ENCODE peak calls at places on chromosomes 6 and 20, in five cellular contexts. J is HepG2, H is GM23248, M is GM23338, O is tibial artery. S is an unnamed sample.

GRCh38 chr20:17897566-17898307 is 70.9 kb downstream of the SNX5 start:
- DNase-seq in J (no peak), H (peak; percentile 13), M (no peak), O (no peak), S (no peak)

GRCh38 chr20:1320016-1320415 is 8.9 kb downstream of the SDCBP2 start:
- DNase-seq in J (no peak), H (no peak), M (no peak), O (no peak), S (no peak)

GRCh38 chr20:49270736-49271135 is 7.1 kb downstream of the ZNFX1 start:
- DNase-seq in J (no peak), H (no peak), M (no peak), O (no peak), S (no peak)

GRCh38 chr6:36120539-36120938 is 9.8 kb upstream of the MAPK13 start:
- DNase-seq in J (no peak), H (no peak), M (no peak), O (no peak), S (no peak)

GRCh38 chr20:41887500-41887899 is 269.3 kb upstream of the CHD6 start:
- DNase-seq in J (no peak), H (no peak), M (no peak), O (no peak), S (no peak)

GRCh38 chr6:51139841-51140462 is 321.3 kb downstream of the TFAP2B start:
- DNase-seq in J (no peak), H (no peak), M (no peak), O (no peak), S (no peak)

GRCh38 chr6:128414943-128415342 is 105.5 kb downstream of the PTPRK start:
- DNase-seq in J (peak; percentile 32), H (no peak), M (no peak), O (no peak), S (no peak)

GRCh38 chr6:1771324-1771723 is 161.6 kb downstream of the FOXC1 start:
- DNase-seq in J (no peak), H (peak; percentile 68), M (no peak), O (no peak), S (no peak)

GRCh38 chr6:47729019-47729418 is 30.6 kb downstream of the ADGRF4 start:
- DNase-seq in J (no peak), H (peak; percentile 12), M (no peak), O (no peak), S (no peak)

GRCh38 chr6:43262000-43262779 is 18.9 kb downstream of the TTBK1 start:
- DNase-seq in J (peak; percentile 61), H (peak; percentile 25), M (no peak), O (no peak), S (no peak)

GRCh38 chr6:75856902-75857301 is 107.9 kb downstream of the MYO6 start:
- DNase-seq in J (no peak), H (no peak), M (no peak), O (no peak), S (no peak)

GRCh38 chr20:257419-257818 is at the start of gene DEFB132:
- DNase-seq in J (no peak), H (no peak), M (no peak), O (no peak), S (no peak)

GRCh38 chr20:39874049-39874893 is 814.8 kb downstream of the MAFB start:
- DNase-seq in J (peak; percentile 55), H (peak; percentile 90), M (peak; percentile 96), O (peak; percentile 73), S (peak; percentile 58)

GRCh38 chr20:54476336-54476928 is 1.0 kb downstream of the DOK5 start:
- DNase-seq in J (no peak), H (peak; percentile 16), M (peak; percentile 30), O (no peak), S (no peak)

GRCh38 chr6:125747589-125748533 is 1.6 kb upstream of the HEY2 start:
- DNase-seq in J (no peak), H (peak; percentile 52), M (peak; percentile 78), O (peak; percentile 80), S (peak; percentile 51)

GRCh38 chr6:83430606-83431544 is at the start of gene ME1:
- DNase-seq in J (no peak), H (peak; percentile 84), M (peak; percentile 79), O (peak; percentile 88), S (peak; percentile 79)

GRCh38 chr6:129345890-129346289 is 364.1 kb downstream of the ARHGAP18 start:
- DNase-seq in J (no peak), H (peak; percentile 76), M (no peak), O (no peak), S (no peak)

GRCh38 chr6:143594647-143595046 is 83.1 kb upstream of the PHACTR2 start:
- DNase-seq in J (no peak), H (no peak), M (no peak), O (no peak), S (no peak)

GRCh38 chr6:134740473-134741192 is 209.3 kb downstream of the ALDH8A1 start:
- DNase-seq in J (no peak), H (peak; percentile 18), M (no peak), O (no peak), S (no peak)

GRCh38 chr20:62060631-62061541 is 4.8 kb downstream of the TAF4 start:
- DNase-seq in J (no peak), H (no peak), M (no peak), O (no peak), S (no peak)

GRCh38 chr6:50821431-50822077 is 2.9 kb downstream of the TFAP2B start:
- DNase-seq in J (no peak), H (no peak), M (no peak), O (no peak), S (no peak)

GRCh38 chr6:40359808-40360207 is 227.4 kb downstream of the LRFN2 start:
- DNase-seq in J (no peak), H (no peak), M (peak; percentile 96), O (no peak), S (no peak)

GRCh38 chr6:123226398-123226797 is 230.4 kb downstream of the CLVS2 start:
- DNase-seq in J (no peak), H (no peak), M (no peak), O (no peak), S (no peak)

GRCh38 chr6:137307163-137307851 is 88.1 kb upstream of the IFNGR1 start:
- DNase-seq in J (no peak), H (no peak), M (no peak), O (no peak), S (no peak)

GRCh38 chr6:96138396-96138795 is 122.6 kb downstream of the FUT9 start:
- DNase-seq in J (no peak), H (no peak), M (no peak), O (no peak), S (no peak)

GRCh38 chr6:100979269-100979668 is 98.1 kb upstream of the ASCC3 start:
- DNase-seq in J (no peak), H (no peak), M (peak; percentile 9), O (no peak), S (no peak)

GRCh38 chr6:118993358-118993757 is 58.4 kb upstream of the MCM9 start:
- DNase-seq in J (no peak), H (no peak), M (no peak), O (no peak), S (no peak)

GRCh38 chr6:49336514-49337131 is 126.4 kb downstream of the MMUT start:
- DNase-seq in J (no peak), H (no peak), M (peak; percentile 9), O (no peak), S (no peak)

GRCh38 chr6:54451516-54451915 is 143.3 kb downstream of the TINAG start:
- DNase-seq in J (no peak), H (no peak), M (no peak), O (no peak), S (no peak)

DNA sequence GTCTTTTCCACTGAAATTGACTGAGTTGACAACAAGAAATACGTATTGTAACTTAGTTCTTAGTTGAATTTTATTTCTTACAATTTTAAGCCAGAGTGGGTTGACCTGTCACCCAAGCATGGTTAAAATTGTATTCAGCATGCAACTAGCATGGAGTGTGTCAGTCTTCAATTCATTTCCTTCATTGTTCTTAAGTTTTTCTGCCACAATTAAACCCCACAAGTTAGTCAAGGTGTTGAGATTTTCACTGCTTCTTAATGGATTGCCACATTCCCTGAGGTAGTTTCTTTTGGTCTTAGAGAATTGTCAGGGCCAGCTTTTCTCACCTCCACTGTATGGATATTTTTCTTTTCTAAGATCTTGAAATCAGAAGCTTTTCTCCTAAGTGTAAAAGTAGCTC is 2.1 kb downstream of the PTPN1 start:
- DNase-seq in J (no peak), H (no peak), M (no peak), O (no peak), S (no peak)
- H3K4me1 ChIP-seq in J (peaks cover 63% of the 10 kb centered on the region), H (peaks cover 52% of the 10 kb centered on the region), M (peaks cover 18% of the 10 kb centered on the region), O (peaks cover 26% of the 10 kb centered on the region), S (peaks cover 79% of the 10 kb centered on the region)

GRCh38 chr6:152091201-152091600 is 283.7 kb downstream of the ESR1 start:
- DNase-seq in J (no peak), H (no peak), M (no peak), O (no peak), S (no peak)
- H3K4me1 ChIP-seq in J (no peaks in the 10 kb centered on the region), H (peaks cover 57% of the 10 kb centered on the region), M (no peaks in the 10 kb centered on the region), O (peaks cover 14% of the 10 kb centered on the region), S (peaks cover 24% of the 10 kb centered on the region)

GRCh38 chr20:5657873-5658200 is 92.4 kb upstream of the SHLD1 start:
- DNase-seq in J (no peak), H (no peak), M (no peak), O (no peak), S (no peak)

GRCh38 chr20:5660346-5660745 is 89.9 kb upstream of the SHLD1 start:
- DNase-seq in J (no peak), H (peak; percentile 76), M (no peak), O (no peak), S (no peak)

GRCh38 chr20:5656136-5656535 is 94.1 kb upstream of the SHLD1 start:
- DNase-seq in J (no peak), H (no peak), M (no peak), O (peak; percentile 48), S (no peak)

GRCh38 chr20:5657190-5657872 is 92.9 kb upstream of the SHLD1 start:
- DNase-seq in J (peak; percentile 70), H (peak; percentile 97), M (no peak), O (no peak), S (peak; percentile 20)

GRCh38 chr20:5658897-5659296 is 91.3 kb upstream of the SHLD1 start:
- DNase-seq in J (peak; percentile 71), H (peak; percentile 96), M (peak; percentile 12), O (peak; percentile 81), S (peak; percentile 50)
- H3K4me1 ChIP-seq in J (peaks cover 59% of the 10 kb centered on the region), H (peaks cover 46% of the 10 kb centered on the region), M (no peaks in the 10 kb centered on the region), O (peaks cover 18% of the 10 kb centered on the region), S (peaks cover 37% of the 10 kb centered on the region)

GRCh38 chr6:151917531-151918329 is 110.2 kb downstream of the ESR1 start:
- DNase-seq in J (no peak), H (peak; percentile 43), M (no peak), O (no peak), S (no peak)

GRCh38 chr6:151914475-151914874 is 107.0 kb downstream of the ESR1 start:
- DNase-seq in J (peak; percentile 7), H (peak; percentile 14), M (peak; percentile 8), O (no peak), S (no peak)

GRCh38 chr6:151916680-151917164 is 109.2 kb downstream of the ESR1 start:
- DNase-seq in J (no peak), H (peak; percentile 95), M (no peak), O (no peak), S (no peak)

GRCh38 chr6:151911401-151911800 is 103.9 kb downstream of the ESR1 start:
- DNase-seq in J (no peak), H (peak; percentile 42), M (no peak), O (no peak), S (no peak)

DNA sequence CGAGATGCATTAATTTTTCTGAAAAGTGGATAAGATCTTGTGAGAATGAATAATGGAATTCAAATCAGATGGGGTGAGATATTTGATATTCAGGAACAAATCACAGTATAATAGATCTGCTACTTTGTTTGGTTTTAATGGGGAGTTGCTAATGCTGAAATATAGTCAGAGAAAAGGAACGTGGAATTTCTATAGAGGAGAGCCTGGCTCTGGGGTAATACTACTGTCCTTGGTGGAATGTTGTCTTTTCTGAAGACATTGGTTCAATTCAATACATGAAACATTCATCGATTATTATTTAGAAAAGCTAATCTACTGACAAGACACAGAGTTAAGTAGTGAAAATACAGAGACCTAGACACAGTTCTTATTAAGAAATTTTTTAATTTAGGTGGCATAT is 108.6 kb downstream of the ESR1 start:
- DNase-seq in J (no peak), H (peak; percentile 6), M (no peak), O (no peak), S (no peak)
- H3K4me1 ChIP-seq in J (no peaks in the 10 kb centered on the region), H (peaks cover 38% of the 10 kb centered on the region), M (peaks cover 10% of the 10 kb centered on the region), O (peaks cover 5% of the 10 kb centered on the region), S (no peaks in the 10 kb centered on the region)

S was measured in left ventricle myocardium inferior.